ENCODE peak calls at places on chromosomes 3 and 15, in four cellular contexts. B, C, I and P are unnamed samples.

GRCh38 chr15:74663303-74664027 is 32.4 kb downstream of the EDC3 start:
- DNase-seq in B (no peak), I (no peak), C (no peak), P (no peak)

GRCh38 chr3:69231929-69232437 is 109.6 kb upstream of the LMOD3 start:
- DNase-seq in I (peak; percentile 72), B (no peak), C (no peak), P (no peak)

GRCh38 chr3:57397175-57398026 is 104.9 kb upstream of the ASB14 start:
- DNase-seq in B (peak; percentile 16), C (no peak), I (peak; percentile 51), P (no peak)

GRCh38 chr3:112056451-112056929 is 22.0 kb downstream of the TMPRSS7 start:
- DNase-seq in B (no peak), I (peak; percentile 69), C (no peak), P (no peak)

GRCh38 chr3:108388136-108389132 is 92.1 kb downstream of the HHLA2 start:
- DNase-seq in B (no peak), C (no peak), I (no peak), P (no peak)

GRCh38 chr3:97901327-97902295 is 70.6 kb downstream of the RIOX2 start:
- DNase-seq in B (no peak), I (no peak), C (no peak), P (no peak)

GRCh38 chr3:67653425-67654098 is 850 bp downstream of the SUCLG2 start:
- DNase-seq in I (no peak), C (no peak), B (no peak), P (no peak)

GRCh38 chr3:12962292-12962691 is 110.9 kb downstream of the IQSEC1 start:
- DNase-seq in I (no peak), B (no peak), C (no peak), P (no peak)

GRCh38 chr3:28799084-28799483 is 450.5 kb upstream of the AZI2 start:
- DNase-seq in B (no peak), I (no peak), C (no peak), P (no peak)

GRCh38 chr3:24343084-24343783 is 151.4 kb downstream of the THRB start:
- DNase-seq in B (no peak), I (peak; percentile 89), C (no peak), P (no peak)

GRCh38 chr15:34161329-34161953 is 48.5 kb downstream of the KATNBL1 start:
- DNase-seq in I (peak; percentile 41), C (no peak), B (no peak), P (no peak)

DNA sequence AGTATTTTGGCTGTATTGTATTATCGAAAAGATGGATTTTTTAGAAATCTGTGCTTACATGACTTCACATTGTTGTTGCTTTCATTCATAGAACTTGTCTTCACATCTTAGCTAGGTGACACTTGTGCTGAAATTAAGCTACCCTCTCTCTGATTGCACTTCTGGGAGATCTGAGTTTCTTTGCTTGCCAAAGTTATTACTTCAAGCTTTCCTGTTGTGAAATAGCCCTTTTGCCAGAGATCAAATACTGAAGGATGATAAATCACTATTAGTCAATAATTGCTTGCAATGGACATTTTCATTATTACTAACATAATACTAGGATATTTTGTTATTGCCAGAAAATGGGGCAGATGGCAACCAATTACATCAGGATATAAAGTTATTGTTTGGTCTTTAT is 34.7 kb downstream of the PIK3CA start:
- DNase-seq in C (no peak), B (no peak), I (no peak), P (no peak)
- H3K27ac ChIP-seq in C (no peak overlapping the region), B (no peak overlapping the region), I (no peak overlapping the region), P (no peak overlapping the region)

GRCh38 chr3:52087728-52088127 is 31.4 kb upstream of the DUSP7 start:
- DNase-seq in I (no peak), B (peak; percentile 13), C (no peak), P (no peak)
- H3K27ac ChIP-seq in I (no peak overlapping the region), B (no peak overlapping the region), C (no peak overlapping the region), P (no peak overlapping the region)

GRCh38 chr15:38090223-38090622 is 155.8 kb downstream of the TMCO5A start:
- DNase-seq in B (no peak), I (no peak), C (no peak), P (no peak)
- H3K27ac ChIP-seq in B (no peak overlapping the region), I (no peak overlapping the region), C (no peak overlapping the region), P (no peak overlapping the region)

GRCh38 chr3:196686436-196686835 is 25.6 kb downstream of the CEP19 start:
- DNase-seq in I (no peak), B (no peak), C (no peak), P (no peak)

GRCh38 chr3:196694202-196694638 is 17.8 kb downstream of the CEP19 start:
- DNase-seq in B (no peak), I (no peak), C (no peak), P (no peak)

GRCh38 chr3:196689941-196690660 is 21.9 kb downstream of the CEP19 start:
- DNase-seq in I (no peak), C (peak; percentile 12), B (no peak), P (no peak)

GRCh38 chr3:196684548-196685407 is 27.3 kb downstream of the CEP19 start:
- DNase-seq in I (peak; percentile 35), C (no peak), B (peak; percentile 56), P (no peak)

DNA sequence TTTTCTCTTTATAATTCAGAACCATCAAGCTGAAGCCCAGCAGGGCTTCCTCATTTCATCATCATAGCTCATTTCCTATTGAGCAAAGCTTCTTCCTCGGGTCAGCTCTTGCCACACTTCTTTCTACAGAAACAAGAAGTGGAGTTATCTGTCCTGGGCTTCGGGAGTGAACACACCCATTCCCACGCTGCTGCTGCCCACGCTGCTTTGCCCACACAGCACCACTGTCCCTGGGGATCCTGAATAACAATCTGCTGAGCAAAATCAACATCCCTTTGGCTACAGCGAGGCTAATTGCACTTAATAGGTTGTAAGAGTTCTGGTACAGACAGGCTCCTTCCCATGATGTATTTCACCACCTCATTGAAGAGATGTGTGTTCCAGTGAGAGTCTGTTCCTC is 23.7 kb downstream of the CEP19 start:
- DNase-seq in C (no peak), B (no peak), I (peak; percentile 42), P (no peak)
- H3K27ac ChIP-seq in C (no peak overlapping the region), B (no peak overlapping the region), I (no peak overlapping the region), P (no peak overlapping the region)

DNA sequence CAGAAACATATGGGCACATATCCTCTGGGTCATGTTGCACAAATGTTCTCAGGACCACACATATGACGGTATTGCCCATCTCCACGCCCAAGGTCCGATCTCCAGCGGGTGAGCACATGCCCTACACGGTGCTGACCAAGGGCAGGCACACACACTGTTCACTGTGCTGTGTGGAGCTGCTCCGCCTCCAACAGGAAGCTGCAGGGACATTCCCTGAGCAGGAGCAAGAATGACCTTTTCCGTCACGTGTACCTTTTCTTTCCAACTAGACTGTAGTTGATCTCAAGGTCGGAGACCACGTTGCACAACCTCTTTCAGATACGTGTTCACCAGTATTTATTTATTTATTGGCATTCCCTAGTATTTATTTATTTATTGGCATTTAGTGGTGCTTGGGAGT is 41.7 kb upstream of the B3GNT5 start:
- DNase-seq in C (no peak), B (no peak), I (no peak), P (no peak)
- H3K27ac ChIP-seq in C (peak overlapping the region; percentile 74), B (no peak overlapping the region), I (no peak overlapping the region), P (peak overlapping the region; percentile 26)

GRCh38 chr3:152287898-152288576 is 19.3 kb downstream of the MBNL1 start:
- DNase-seq in C (no peak), B (no peak), I (peak; percentile 71), P (no peak)
- H3K27ac ChIP-seq in C (no peak overlapping the region), B (no peak overlapping the region), I (peak overlapping the region; percentile 34), P (no peak overlapping the region)

GRCh38 chr3:71419369-71419768 is 164.2 kb downstream of the FOXP1 start:
- DNase-seq in I (no peak), B (no peak), C (no peak), P (no peak)

GRCh38 chr3:71425491-71426071 is 157.9 kb downstream of the FOXP1 start:
- DNase-seq in B (no peak), I (peak; percentile 96), C (no peak), P (no peak)

GRCh38 chr3:71421475-71421819 is 162.1 kb downstream of the FOXP1 start:
- DNase-seq in B (no peak), C (no peak), I (no peak), P (no peak)

GRCh38 chr3:71421820-71422566 is 161.5 kb downstream of the FOXP1 start:
- DNase-seq in I (no peak), C (no peak), B (no peak), P (no peak)

DNA sequence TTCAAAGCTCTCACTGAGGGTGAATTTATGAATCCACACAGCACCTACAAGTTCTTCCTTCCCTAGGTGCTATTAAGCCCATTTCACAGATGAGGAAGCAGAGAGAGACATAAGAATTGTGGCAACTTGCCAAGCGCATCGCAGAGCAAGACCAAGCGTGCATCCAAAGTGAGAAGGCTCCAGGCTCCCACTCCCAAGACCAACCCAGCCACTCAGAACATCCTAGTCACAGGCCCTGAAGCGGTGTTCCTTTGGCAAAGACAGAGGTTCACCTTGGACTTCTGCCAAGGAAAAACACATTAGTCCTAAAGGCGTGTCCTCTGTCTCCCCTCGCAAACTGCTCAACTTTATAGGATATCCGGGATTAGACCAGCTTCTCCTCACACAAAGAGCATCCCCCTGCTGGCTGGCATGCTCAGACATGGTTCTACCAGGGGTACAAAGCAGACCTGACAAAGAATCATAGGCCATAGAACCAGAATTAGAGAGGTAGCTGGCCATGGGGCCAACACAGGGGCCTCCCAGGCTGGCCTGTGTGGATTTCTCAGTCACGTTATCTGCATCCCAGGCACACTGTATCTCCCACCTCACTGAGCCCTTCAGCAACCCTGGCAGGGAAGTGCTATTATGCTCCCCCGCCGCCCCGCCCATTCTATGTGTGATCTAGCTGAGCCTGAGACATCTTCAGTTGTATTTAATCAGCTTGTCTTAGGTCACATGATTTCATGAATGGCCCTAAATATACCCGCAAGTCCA is 160.2 kb downstream of the FOXP1 start:
- DNase-seq in B (no peak), I (peak; percentile 96), C (no peak), P (no peak)
- H3K27ac ChIP-seq in B (no peak overlapping the region), I (peak overlapping the region; percentile 58), C (no peak overlapping the region), P (no peak overlapping the region)

GRCh38 chr3:3110749-3111361 is 681 bp upstream of the IL5RA start:
- DNase-seq in C (no peak), I (no peak), B (no peak), P (no peak)
- H3K27ac ChIP-seq in C (no peak overlapping the region), I (no peak overlapping the region), B (no peak overlapping the region), P (no peak overlapping the region)

GRCh38 chr3:71225285-71225684 is 358.2 kb downstream of the FOXP1 start:
- DNase-seq in B (no peak), I (no peak), C (no peak), P (no peak)
- H3K27ac ChIP-seq in B (no peak overlapping the region), I (no peak overlapping the region), C (no peak overlapping the region), P (no peak overlapping the region)